ENCODE peak calls at places on chromosomes 6 and 20, in six cellular contexts. O is CD8-positive, alpha-beta T cell; K is astrocyte of the cerebellum; Y is CD4-positive, alpha-beta memory T cell; G is fibroblast of mammary gland; A is CD8-positive, alpha-beta memory T cell. T is an unnamed sample.

GRCh38 chr20:44056010-44056698 is 130.8 kb downstream of the JPH2 start:
- DNase-seq in O (peak), K (no peak), Y (peak), G (no peak), A (peak), T (no peak)

GRCh38 chr20:14234666-14235295 is 102.6 kb downstream of the FLRT3 start:
- DNase-seq in O (no peak), K (no peak), Y (no peak), G (peak), A (no peak), T (peak)

GRCh38 chr20:35462351-35462750 is 7.0 kb downstream of the CEP250 start:
- DNase-seq in O (no peak), K (no peak), Y (no peak), G (no peak), A (no peak), T (no peak)

GRCh38 chr6:110534731-110535164 is 58.3 kb upstream of the SLC22A16 start:
- DNase-seq in O (no peak), K (peak), Y (no peak), G (peak), A (no peak), T (peak)

GRCh38 chr6:77403424-77403823 is 59.9 kb downstream of the HTR1B start:
- DNase-seq in O (no peak), K (no peak), Y (no peak), G (peak), A (no peak), T (no peak)

GRCh38 chr6:10569392-10570127 is 48.4 kb downstream of the GCNT2 start:
- DNase-seq in O (no peak), K (no peak), Y (no peak), G (no peak), A (no peak), T (no peak)

GRCh38 chr6:41605649-41606048 is 32.6 kb upstream of the MDFI start:
- DNase-seq in O (no peak), K (no peak), Y (no peak), G (no peak), A (no peak), T (no peak)

GRCh38 chr20:59565768-59566461 is 38.4 kb upstream of the PHACTR3 start:
- DNase-seq in O (no peak), K (no peak), Y (no peak), G (no peak), A (no peak), T (no peak)

GRCh38 chr6:107655245-107655644 is 165.3 kb downstream of the SOBP start:
- DNase-seq in O (no peak), K (no peak), Y (no peak), G (no peak), A (no peak), T (no peak)

GRCh38 chr6:85372188-85372914 is 77.5 kb upstream of the NT5E start:
- DNase-seq in O (no peak), K (no peak), Y (no peak), G (peak), A (no peak), T (no peak)

GRCh38 chr6:154497118-154497517 is 13.4 kb downstream of the CNKSR3 start:
- DNase-seq in O (no peak), K (no peak), Y (no peak), G (no peak), A (no peak), T (no peak)

GRCh38 chr6:39520411-39520810 is 197.9 kb upstream of the KCNK16 start:
- DNase-seq in O (no peak), K (no peak), Y (no peak), G (no peak), A (no peak), T (no peak)

GRCh38 chr6:15907914-15908518 is 220.9 kb upstream of the MYLIP start:
- DNase-seq in O (no peak), K (no peak), Y (no peak), G (no peak), A (no peak), T (no peak)

GRCh38 chr6:15906393-15906976 is 222.4 kb upstream of the MYLIP start:
- DNase-seq in O (no peak), K (no peak), Y (no peak), G (no peak), A (no peak), T (no peak)

GRCh38 chr6:15908871-15909270 is 220.0 kb upstream of the MYLIP start:
- DNase-seq in O (no peak), K (no peak), Y (no peak), G (no peak), A (no peak), T (no peak)

GRCh38 chr6:15904651-15905376 is 224.1 kb upstream of the MYLIP start:
- DNase-seq in O (no peak), K (no peak), Y (no peak), G (no peak), A (no peak), T (no peak)

DNA sequence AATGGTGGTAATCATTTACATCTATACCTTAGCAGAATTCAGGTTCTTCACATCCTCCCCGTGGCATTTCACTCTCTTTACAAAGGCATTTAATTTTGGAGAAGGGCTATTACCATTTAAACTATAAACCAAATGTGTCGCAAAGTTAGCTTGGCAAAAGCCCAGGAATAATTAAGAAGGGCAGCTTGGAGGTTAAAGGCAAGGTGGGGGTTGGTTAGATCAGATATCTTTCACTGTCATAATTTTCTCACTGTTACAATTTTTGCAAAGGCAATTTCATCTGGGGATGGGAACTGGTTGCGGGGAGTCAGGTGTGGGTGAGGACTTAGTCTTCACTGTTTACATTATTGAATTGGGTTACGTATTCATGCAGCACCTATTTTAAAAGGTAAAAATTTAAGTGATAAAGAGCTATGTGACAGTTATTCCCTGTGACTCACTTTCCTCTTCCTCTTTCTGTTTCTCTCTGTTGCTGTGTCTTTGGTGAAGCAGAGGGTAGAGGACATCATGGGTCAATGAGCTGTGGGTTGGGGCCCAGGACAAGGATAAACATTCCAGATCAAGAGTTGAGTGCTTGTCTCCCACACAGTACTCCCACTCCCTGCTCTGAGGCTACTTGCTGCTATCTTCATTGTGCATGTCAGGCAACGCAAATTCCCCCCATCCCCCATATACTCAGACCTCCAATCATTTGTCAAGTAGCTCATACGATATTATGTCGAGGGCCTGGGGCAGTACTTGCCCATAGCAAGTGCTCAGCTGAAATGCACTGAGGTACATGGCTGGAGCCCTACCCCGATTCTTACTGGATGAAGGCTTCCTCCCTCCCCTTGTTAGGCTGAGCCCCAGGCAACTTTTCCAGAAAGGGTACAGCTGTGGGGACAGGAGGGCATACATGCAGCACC is 223.1 kb upstream of the MYLIP start:
- DNase-seq in O (no peak), K (no peak), Y (no peak), G (no peak), A (no peak), T (no peak)
- H3K4me3 ChIP-seq in O (no peak), K (no peak), Y (no peak), G (no peak), A (no peak), T (no peak)

DNA sequence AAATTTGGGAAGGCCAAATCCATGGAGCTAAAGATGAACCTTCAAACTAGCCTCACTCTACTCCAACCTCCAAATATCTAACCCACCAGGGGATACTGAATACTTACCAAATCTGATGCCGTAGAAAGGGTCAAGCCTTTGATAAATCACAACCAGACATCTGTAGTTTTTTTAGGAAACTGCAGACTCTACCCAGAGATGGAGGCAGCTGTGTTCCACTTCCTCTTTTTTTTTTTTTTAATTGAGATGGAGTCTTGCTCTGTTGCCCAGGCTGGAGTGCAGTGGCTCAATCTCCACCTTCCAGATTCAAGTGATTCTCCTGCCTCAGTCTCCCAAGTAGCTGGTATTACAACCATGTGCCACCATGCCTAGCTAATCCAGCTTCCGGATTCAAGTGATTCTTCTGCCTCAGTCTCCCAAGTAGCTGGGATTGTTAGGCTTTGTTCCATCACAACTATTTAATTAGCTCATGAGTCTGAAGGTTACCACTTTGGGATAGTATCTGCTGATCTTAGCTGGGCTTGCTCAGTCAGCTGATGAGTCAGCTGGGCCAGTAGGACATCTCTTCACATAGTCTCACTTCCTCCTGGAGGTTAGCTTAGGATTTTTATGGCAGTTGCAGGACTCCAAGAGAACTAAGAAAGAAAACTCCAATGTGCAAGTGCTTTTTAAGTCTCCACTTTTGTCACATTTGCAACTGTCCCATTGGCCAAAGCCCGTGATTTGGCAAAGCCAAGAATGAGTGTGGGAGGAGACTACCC is 13.3 kb downstream of the FRK start:
- DNase-seq in O (no peak), K (no peak), Y (no peak), G (peak), A (no peak), T (no peak)
- H3K4me3 ChIP-seq in O (no peak), K (no peak), Y (no peak), G (no peak), A (no peak), T (no peak)

GRCh38 chr6:38016824-38017223 is 197.3 kb downstream of the ZFAND3 start:
- DNase-seq in O (no peak), K (no peak), Y (no peak), G (no peak), A (no peak), T (no peak)

GRCh38 chr6:38012573-38012972 is 193.0 kb downstream of the ZFAND3 start:
- DNase-seq in O (peak), K (peak), Y (peak), G (peak), A (peak), T (no peak)

GRCh38 chr6:38020593-38020992 is 201.1 kb downstream of the ZFAND3 start:
- DNase-seq in O (no peak), K (no peak), Y (no peak), G (no peak), A (no peak), T (no peak)

GRCh38 chr6:38018755-38019165 is 199.2 kb downstream of the ZFAND3 start:
- DNase-seq in O (no peak), K (no peak), Y (no peak), G (no peak), A (no peak), T (no peak)

DNA sequence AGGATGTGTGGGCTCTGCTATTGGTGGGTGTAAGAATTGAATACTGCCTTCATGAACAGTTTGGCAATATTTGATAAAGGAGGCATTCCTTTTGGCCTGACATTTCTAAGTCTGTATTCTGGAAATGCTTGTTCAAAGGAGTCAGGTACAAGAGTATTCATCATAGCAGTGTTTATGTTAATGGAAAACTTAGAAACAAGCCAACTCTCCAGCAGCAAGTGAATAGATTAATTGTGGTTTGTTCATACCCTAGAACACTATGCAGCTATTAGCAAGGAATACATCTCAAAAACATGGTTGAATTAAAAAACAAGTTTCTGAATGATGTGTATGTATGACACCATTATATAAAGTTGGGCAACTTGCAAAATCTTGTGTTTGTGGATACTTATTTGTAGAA is 195.8 kb downstream of the ZFAND3 start:
- DNase-seq in O (no peak), K (no peak), Y (no peak), G (no peak), A (no peak), T (no peak)
- H3K4me3 ChIP-seq in O (no peak), K (no peak), Y (no peak), G (no peak), A (no peak), T (no peak)

GRCh38 chr6:26022737-26023136 is 60.1 kb downstream of the TRIM38 start:
- DNase-seq in O (no peak), K (no peak), Y (no peak), G (no peak), A (no peak), T (no peak)
- H3K4me3 ChIP-seq in O (no peak), K (no peak), Y (no peak), G (no peak), A (no peak), T (no peak)

DNA sequence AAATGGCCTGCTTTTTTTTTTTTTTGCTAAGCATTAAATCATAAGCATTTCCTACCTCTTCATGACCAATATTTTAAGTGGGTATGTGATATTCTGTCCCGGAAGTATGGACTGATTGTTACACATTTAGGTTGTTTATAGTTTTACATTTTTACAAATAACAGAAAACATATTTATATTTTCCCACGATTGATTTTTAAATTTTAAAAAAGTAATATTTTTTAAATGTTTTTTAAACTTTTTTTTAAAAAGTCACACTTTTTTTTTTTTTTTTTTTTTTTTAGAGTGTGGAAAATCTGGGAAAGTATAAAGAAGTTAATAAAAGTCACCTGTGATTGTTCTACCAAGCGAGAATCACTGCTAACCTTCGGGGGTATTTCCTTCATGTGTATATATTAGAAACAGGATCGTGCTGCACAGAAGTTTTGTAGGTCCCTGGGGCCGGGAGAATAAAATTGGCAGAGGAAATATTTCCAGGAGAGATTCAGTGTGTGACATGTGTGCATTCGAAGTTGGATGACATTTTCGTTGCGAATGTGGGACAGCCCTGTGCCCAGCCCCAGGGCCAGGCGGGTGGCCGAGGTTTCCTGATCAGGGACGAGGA is 173.1 kb downstream of the CDC5L start:
- DNase-seq in O (no peak), K (no peak), Y (no peak), G (no peak), A (no peak), T (no peak)
- H3K4me3 ChIP-seq in O (no peak), K (no peak), Y (no peak), G (no peak), A (no peak), T (no peak)